ENCODE peak calls at places on chromosomes 4 and X, in five cellular contexts. W is OCI-LY7, M is lower lobe of right lung, H is body of pancreas, K is astrocyte of the spinal cord. L is an unnamed sample.

GRCh38 chrX:13283968-13284914 is 35.6 kb downstream of the ATXN3L start:
- DNase-seq in K (peak; percentile 24), H (no peak), M (no peak), W (no peak), L (peak; percentile 83)

GRCh38 chrX:23898412-23898959 is 9.3 kb downstream of the APOO start:
- DNase-seq in M (no peak), W (no peak), H (no peak), K (peak; percentile 50), L (peak; percentile 33)

GRCh38 chr4:52102587-52102986 is 51.5 kb downstream of the SPATA18 start:
- DNase-seq in H (no peak), M (no peak), K (peak; percentile 22), W (no peak), L (no peak)

GRCh38 chr4:40630335-40631021 is 814 bp upstream of the RBM47 start:
- DNase-seq in W (peak; percentile 62), H (peak; percentile 74), K (no peak), M (peak; percentile 90), L (no peak)

GRCh38 chr4:2127609-2128300 is 68.6 kb downstream of the NAT8L start:
- DNase-seq in M (no peak), K (no peak), H (no peak), W (no peak), L (no peak)

GRCh38 chr4:100017627-100018310 is 67.7 kb upstream of the H2AZ1 start:
- DNase-seq in M (no peak), W (no peak), H (no peak), K (no peak), L (no peak)

GRCh38 chrX:55342533-55343501 is 78.1 kb upstream of the PAGE3 start:
- DNase-seq in M (no peak), K (no peak), W (peak; percentile 33), H (peak; percentile 23), L (peak; percentile 3)

GRCh38 chr4:97845758-97846157 is 297.5 kb downstream of the STPG2 start:
- DNase-seq in W (no peak), H (no peak), K (no peak), M (no peak), L (no peak)

GRCh38 chr4:106160560-106160959 is 155.4 kb downstream of the TBCK start:
- DNase-seq in M (no peak), H (no peak), K (no peak), W (no peak), L (no peak)

GRCh38 chr4:184477201-184477999 is 3.0 kb upstream of the IRF2 start:
- DNase-seq in H (no peak), M (no peak), K (no peak), W (no peak), L (peak; percentile 9)

GRCh38 chr4:53696956-53697685 is 105.8 kb upstream of the LNX1 start:
- DNase-seq in K (no peak), H (no peak), M (no peak), W (no peak), L (no peak)

GRCh38 chrX:97367149-97367548 is 483.4 kb downstream of the RPA4 start:
- DNase-seq in H (no peak), M (no peak), W (no peak), K (peak; percentile 3), L (peak; percentile 63)

GRCh38 chr4:105715692-105716278 is 7.2 kb downstream of the GSTCD start:
- DNase-seq in W (peak; percentile 45), M (no peak), H (no peak), K (peak; percentile 56), L (peak; percentile 40)

GRCh38 chrX:46354481-46354880 is 190.7 kb downstream of the ZNF674 start:
- DNase-seq in W (no peak), K (peak; percentile 18), M (no peak), H (no peak), L (no peak)

GRCh38 chrX:40109288-40110008 is 11.7 kb upstream of the BCOR start:
- DNase-seq in K (peak; percentile 69), M (peak; percentile 73), H (peak; percentile 78), W (peak; percentile 57), L (no peak)

GRCh38 chr4:108035691-108036090 is 46.0 kb downstream of the HADH start:
- DNase-seq in K (no peak), W (peak; percentile 93), H (no peak), M (no peak), L (no peak)

GRCh38 chrX:24283122-24283789 is 30.6 kb downstream of the SUPT20HL2 start:
- DNase-seq in K (no peak), M (no peak), H (no peak), W (no peak), L (no peak)

GRCh38 chr4:6548201-6548881 is 26.6 kb upstream of the MAN2B2 start:
- DNase-seq in W (peak; percentile 19), K (peak; percentile 20), H (no peak), M (no peak), L (peak; percentile 36)

GRCh38 chr4:13704761-13705160 is 77.2 kb upstream of the BOD1L1 start:
- DNase-seq in W (no peak), M (no peak), H (no peak), K (no peak), L (no peak)

GRCh38 chr4:47510506-47511143 is 25.6 kb downstream of the ATP10D start:
- DNase-seq in M (no peak), K (peak; percentile 57), H (no peak), W (no peak), L (peak; percentile 55)

GRCh38 chr4:16636911-16637630 is 261.4 kb downstream of the LDB2 start:
- DNase-seq in H (no peak), M (no peak), K (peak; percentile 14), W (no peak), L (peak; percentile 58)

GRCh38 chr4:142567199-142567598 is 278.9 kb downstream of the INPP4B start:
- DNase-seq in H (no peak), K (no peak), M (no peak), W (no peak), L (no peak)

GRCh38 chrX:28229217-28229616 is 248.0 kb upstream of the DCAF8L1 start:
- DNase-seq in W (no peak), K (no peak), H (no peak), M (no peak), L (no peak)

GRCh38 chr4:168659971-168660465 is 163.2 kb downstream of the PALLD start:
- DNase-seq in K (no peak), H (no peak), W (no peak), M (no peak), L (no peak)

GRCh38 chr4:52575406-52575805 is 83.7 kb downstream of the USP46 start:
- DNase-seq in M (no peak), H (no peak), K (no peak), W (no peak), L (no peak)

GRCh38 chrX:46381630-46382029 is 163.6 kb downstream of the ZNF674 start:
- DNase-seq in M (no peak), W (peak; percentile 47), K (no peak), H (no peak), L (peak; percentile 15)

DNA sequence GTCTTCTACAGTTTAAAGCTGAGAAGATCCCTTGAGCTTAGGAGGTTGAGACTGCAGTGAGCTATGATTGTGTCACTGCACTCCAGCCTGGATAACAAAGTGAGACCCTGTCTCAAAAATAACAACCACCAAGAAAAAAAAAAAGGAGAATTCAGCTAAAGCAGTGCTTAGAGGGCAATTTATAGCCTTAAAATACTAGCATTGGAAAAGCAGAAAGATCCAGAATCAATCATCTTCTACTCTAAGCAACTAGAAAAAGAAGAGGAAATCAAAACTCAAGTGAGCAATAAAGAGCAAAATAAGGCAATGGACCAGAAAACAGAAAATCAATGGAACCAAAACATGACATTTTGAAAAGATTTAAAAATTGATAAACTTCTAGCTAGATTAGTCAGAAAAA is 639 bp upstream of the PI4K2B start:
- DNase-seq in M (no peak), W (peak; percentile 24), H (no peak), K (no peak), L (no peak)
- H3K4me3 ChIP-seq in M (peak overlapping the region; percentile 98), W (peak overlapping the region; percentile 96), H (no peak overlapping the region), K (no peak overlapping the region), L (peak overlapping the region; percentile 58)

DNA sequence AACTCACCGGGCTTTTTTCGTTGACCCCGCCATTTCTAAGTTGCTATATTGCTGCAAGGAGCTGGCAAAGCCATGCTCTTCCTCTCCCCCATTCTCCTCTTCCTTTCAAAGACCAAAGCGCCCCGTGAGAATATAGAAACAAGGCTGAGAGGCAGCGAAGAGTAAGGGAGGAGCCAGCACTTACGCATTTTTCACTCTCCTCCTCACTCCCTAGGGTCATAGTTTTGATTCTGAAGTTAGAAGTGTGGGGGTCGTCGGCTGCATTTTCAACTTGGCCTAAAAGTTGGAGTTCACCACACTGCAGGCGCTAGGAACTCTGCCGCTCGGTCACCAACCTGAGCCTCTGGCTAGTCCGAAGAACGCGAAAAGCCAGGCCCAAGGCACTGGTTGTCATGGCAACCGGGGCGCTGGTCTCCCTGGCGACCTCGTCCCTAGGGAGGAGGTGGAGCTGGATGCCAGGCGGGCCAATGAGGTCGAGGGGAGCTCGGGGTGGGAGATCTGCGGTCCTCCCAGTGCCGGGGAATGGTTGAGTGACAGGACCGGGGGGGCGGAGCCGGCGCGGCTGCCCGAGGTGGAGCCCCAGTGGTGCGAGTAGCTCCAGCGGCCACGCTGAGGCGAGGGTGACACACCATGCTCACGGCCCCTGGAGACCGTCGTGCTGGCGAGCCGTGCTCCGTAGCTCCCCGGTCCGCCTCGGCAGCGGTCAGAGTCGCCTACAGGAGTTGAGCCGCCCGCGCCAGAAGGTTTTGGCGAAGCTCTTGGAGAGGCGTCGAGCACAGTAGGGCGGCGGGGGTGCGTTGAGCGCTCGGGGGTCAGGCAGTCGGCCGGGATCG is at the start of gene PTPN13:
- DNase-seq in K (peak; percentile 99), M (peak; percentile 98), W (no peak), H (peak; percentile 100), L (peak; percentile 99)
- TF ChIP-seq CTCF in K (no peak), M (no peak), W (no peak), H (no peak), L (no peak)

DNA sequence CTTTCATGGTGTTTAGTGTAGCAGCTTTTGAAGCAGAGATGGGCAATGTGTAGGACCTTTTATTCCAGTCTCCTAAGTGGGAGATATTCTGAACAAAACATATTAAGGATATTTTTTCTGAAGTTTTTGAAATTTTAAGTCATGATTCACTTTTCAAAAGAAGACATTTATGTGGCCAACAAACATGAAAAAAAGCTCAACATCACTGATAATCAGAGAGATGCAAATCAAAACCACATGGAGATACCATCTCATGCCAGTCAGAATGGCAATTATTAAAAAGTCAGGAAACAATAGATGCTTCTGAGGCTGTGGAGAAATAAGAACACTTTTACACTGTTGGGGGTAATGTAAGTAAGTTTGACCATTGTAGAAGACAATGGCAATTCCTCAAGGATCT is 76.0 kb downstream of the FAT4 start:
- DNase-seq in W (no peak), H (no peak), M (no peak), K (no peak), L (peak; percentile 21)
- H3K4me3 ChIP-seq in W (no peak overlapping the region), H (no peak overlapping the region), M (no peak overlapping the region), K (no peak overlapping the region), L (peak overlapping the region; percentile 29)

DNA sequence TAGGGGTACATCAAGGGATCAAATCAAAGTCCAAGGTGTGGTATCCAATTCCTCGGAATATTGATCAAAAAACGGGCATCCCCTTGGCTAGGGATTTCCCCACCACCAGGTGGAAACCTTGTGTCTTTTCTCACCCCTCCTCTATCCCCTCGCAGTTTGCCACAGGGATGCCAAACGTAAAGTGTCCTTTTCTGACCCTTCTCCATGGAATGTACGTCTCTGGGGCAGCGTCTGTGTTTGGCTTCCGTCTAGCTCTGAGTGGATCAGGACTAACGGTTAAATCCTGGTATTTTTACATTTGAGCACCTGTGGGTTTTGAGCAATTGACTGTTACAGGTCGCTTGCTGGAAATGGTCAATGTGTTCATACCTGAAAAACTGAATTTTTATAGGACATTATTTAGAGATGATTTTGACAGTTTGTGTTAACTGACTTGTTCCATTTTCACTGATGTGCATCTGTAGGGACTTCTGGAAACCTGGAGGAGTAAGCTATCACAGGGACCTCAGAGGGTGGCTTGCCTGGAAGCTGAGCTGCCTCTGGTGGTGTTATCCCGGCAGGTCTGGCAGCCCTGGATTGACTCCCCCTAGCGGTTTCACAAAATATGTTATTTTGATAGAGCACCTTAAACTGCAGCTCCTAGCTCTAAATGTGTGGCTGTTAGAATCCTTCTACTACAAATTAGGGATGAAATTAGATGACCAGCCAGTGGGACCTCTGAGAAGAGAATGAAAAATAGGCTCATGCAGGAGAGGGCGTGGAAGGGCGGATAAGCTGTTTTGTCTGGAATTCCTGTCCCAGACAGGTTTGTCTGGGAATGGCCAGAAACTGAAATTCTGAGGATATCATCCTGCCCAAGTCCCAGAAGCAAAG is 8.8 kb upstream of the MGST2 start:
- DNase-seq in K (peak; percentile 79), M (peak; percentile 61), W (peak; percentile 81), H (peak; percentile 76), L (peak; percentile 72)
- TF ChIP-seq CTCF in K (peak; percentile 88), M (peak; percentile 75), W (peak; percentile 88), H (peak; percentile 88), L (peak; percentile 95)

L was measured in AG10803.